ENCODE peak calls at places on chromosomes 1 and 21, in ten cellular contexts. W, B, C, Q, Z, H, S, U, I and X are unnamed samples.

GRCh38 chr1:11569551-11569950 is 84.7 kb downstream of the FBXO2 start:
- DNase-seq in Q (no peak), C (peak), B (no peak), Z (no peak), I (no peak), S (no peak), W (no peak), U (no peak), H (no peak), X (peak)

GRCh38 chr1:58249729-58250586 is 296.6 kb downstream of the OMA1 start:
- DNase-seq in B (no peak), U (no peak), Z (peak), S (peak), I (no peak), Q (no peak), H (no peak), W (peak), C (no peak), X (no peak)

GRCh38 chr1:201190005-201190404 is 619 bp upstream of the IGFN1 start:
- DNase-seq in I (no peak), Z (no peak), U (no peak), S (no peak), Q (no peak), C (no peak), B (no peak), H (no peak), W (no peak), X (no peak)

GRCh38 chr21:46661211-46661625 is 25.7 kb downstream of the PRMT2 start:
- DNase-seq in B (no peak), C (peak), W (peak), Z (peak), I (no peak), U (peak), H (peak), Q (peak), S (peak), X (no peak)

GRCh38 chr1:169557131-169557530 is 29.1 kb downstream of the F5 start:
- DNase-seq in W (no peak), H (no peak), B (no peak), I (no peak), U (no peak), Q (no peak), S (no peak), C (no peak), Z (no peak), X (no peak)

GRCh38 chr1:220803401-220804201 is 16.9 kb downstream of the MTARC1 start:
- DNase-seq in B (no peak), S (peak), C (peak), U (no peak), I (no peak), Q (no peak), Z (peak), W (peak), H (no peak), X (peak)

GRCh38 chr1:211870156-211870555 is 39.6 kb upstream of the LPGAT1 start:
- DNase-seq in H (no peak), Z (no peak), B (no peak), C (no peak), W (peak), S (no peak), I (no peak), Q (no peak), U (no peak), X (no peak)

GRCh38 chr1:56073614-56074356 is 505.6 kb downstream of the PLPP3 start:
- DNase-seq in I (no peak), H (peak), W (no peak), U (no peak), Z (no peak), C (no peak), B (no peak), S (no peak), Q (no peak), X (no peak)

GRCh38 chr1:43529206-43529731 is 1.4 kb upstream of the PTPRF start:
- DNase-seq in U (peak), I (peak), B (no peak), C (peak), H (peak), S (peak), W (peak), Q (peak), Z (peak), X (peak)

GRCh38 chr1:19942088-19942487 is 18.7 kb upstream of the PLA2G2E start:
- DNase-seq in I (no peak), U (no peak), H (no peak), B (no peak), Z (no peak), S (no peak), C (no peak), W (no peak), Q (no peak), X (no peak)

GRCh38 chr1:229753764-229754553 is 127.9 kb downstream of the URB2 start:
- DNase-seq in B (no peak), I (no peak), S (no peak), Z (no peak), W (no peak), Q (no peak), C (no peak), U (no peak), H (no peak), X (no peak)

GRCh38 chr1:180353930-180354329 is 123.9 kb downstream of the LHX4 start:
- DNase-seq in S (peak), Q (no peak), H (no peak), U (no peak), C (no peak), I (no peak), W (no peak), B (no peak), Z (peak), X (no peak)

GRCh38 chr1:99659755-99660210 is 13.9 kb downstream of the PALMD start:
- DNase-seq in W (peak), B (peak), S (no peak), U (no peak), Q (no peak), H (no peak), I (no peak), C (peak), Z (peak), X (peak)

GRCh38 chr1:40931601-40932000 is 47.9 kb upstream of the CTPS1 start:
- DNase-seq in W (no peak), Z (no peak), C (no peak), I (no peak), U (no peak), S (no peak), H (no peak), B (no peak), Q (no peak), X (no peak)

GRCh38 chr1:201565024-201565730 is 26.2 kb downstream of the NAV1 start:
- DNase-seq in I (no peak), U (no peak), H (no peak), Q (no peak), B (no peak), W (no peak), S (no peak), C (no peak), Z (no peak), X (no peak)